ENCODE peak calls at places on chromosomes 1 and 21, in six cellular contexts. One of them, this sample, is unnamed.

GRCh38 chr1:118291686-118292085 is 106.7 kb upstream of the SPAG17 start:
- DNase-seq in left ventricle myocardium inferior: peak; percentile 34
- DNase-seq in CD4-positive, alpha-beta memory T cell: no peak
- DNase-seq in left lung: no peak
- DNase-seq in GM23338: no peak
- DNase-seq in GM23248: peak; percentile 41
- DNase-seq in this sample: no peak

GRCh38 chr1:93692983-93693591 is 11.4 kb upstream of the BCAR3 start:
- DNase-seq in left ventricle myocardium inferior: no peak
- DNase-seq in CD4-positive, alpha-beta memory T cell: no peak
- DNase-seq in left lung: peak; percentile 61
- DNase-seq in GM23338: no peak
- DNase-seq in GM23248: peak; percentile 96
- DNase-seq in this sample: no peak

GRCh38 chr1:66375125-66375524 is 158.8 kb upstream of the SGIP1 start:
- DNase-seq in left ventricle myocardium inferior: no peak
- DNase-seq in CD4-positive, alpha-beta memory T cell: no peak
- DNase-seq in left lung: no peak
- DNase-seq in GM23338: no peak
- DNase-seq in GM23248: peak; percentile 39
- DNase-seq in this sample: no peak

GRCh38 chr21:17732306-17732705 is 86.8 kb downstream of the C21orf91 start:
- DNase-seq in left ventricle myocardium inferior: no peak
- DNase-seq in CD4-positive, alpha-beta memory T cell: no peak
- DNase-seq in left lung: no peak
- DNase-seq in GM23338: no peak
- DNase-seq in GM23248: no peak
- DNase-seq in this sample: no peak

GRCh38 chr1:78340006-78340405 is 150.8 kb upstream of the PTGFR start:
- DNase-seq in left ventricle myocardium inferior: no peak
- DNase-seq in CD4-positive, alpha-beta memory T cell: no peak
- DNase-seq in left lung: no peak
- DNase-seq in GM23338: no peak
- DNase-seq in GM23248: peak; percentile 91
- DNase-seq in this sample: no peak

GRCh38 chr21:44019568-44019958 is 7.5 kb downstream of the TRAPPC10 start:
- DNase-seq in left ventricle myocardium inferior: no peak
- DNase-seq in CD4-positive, alpha-beta memory T cell: no peak
- DNase-seq in left lung: no peak
- DNase-seq in GM23338: no peak
- DNase-seq in GM23248: no peak
- DNase-seq in this sample: no peak

GRCh38 chr1:8903908-8904650 is 25.6 kb upstream of the ENO1 start:
- DNase-seq in left ventricle myocardium inferior: no peak
- DNase-seq in CD4-positive, alpha-beta memory T cell: no peak
- DNase-seq in left lung: no peak
- DNase-seq in GM23338: no peak
- DNase-seq in GM23248: peak; percentile 98
- DNase-seq in this sample: peak; percentile 84

GRCh38 chr1:64928325-64928724 is 38.0 kb downstream of the JAK1 start:
- DNase-seq in left ventricle myocardium inferior: no peak
- DNase-seq in CD4-positive, alpha-beta memory T cell: no peak
- DNase-seq in left lung: no peak
- DNase-seq in GM23338: peak; percentile 37
- DNase-seq in GM23248: no peak
- DNase-seq in this sample: no peak

GRCh38 chr1:206824327-206824726 is 41.1 kb upstream of the IL20 start:
- DNase-seq in left ventricle myocardium inferior: no peak
- DNase-seq in CD4-positive, alpha-beta memory T cell: no peak
- DNase-seq in left lung: no peak
- DNase-seq in GM23338: no peak
- DNase-seq in GM23248: no peak
- DNase-seq in this sample: no peak

GRCh38 chr1:109620396-109620817 is 770 bp downstream of the AMPD2 start:
- DNase-seq in left ventricle myocardium inferior: no peak
- DNase-seq in CD4-positive, alpha-beta memory T cell: peak; percentile 18
- DNase-seq in left lung: no peak
- DNase-seq in GM23338: no peak
- DNase-seq in GM23248: peak; percentile 81
- DNase-seq in this sample: peak; percentile 62

GRCh38 chr1:46806196-46807020 is 7.6 kb downstream of the CYP4B1 start:
- DNase-seq in left ventricle myocardium inferior: peak; percentile 79
- DNase-seq in CD4-positive, alpha-beta memory T cell: no peak
- DNase-seq in left lung: peak; percentile 66
- DNase-seq in GM23338: no peak
- DNase-seq in GM23248: peak; percentile 33
- DNase-seq in this sample: peak; percentile 53

GRCh38 chr1:45033356-45033755 is 21.3 kb downstream of the UROD start:
- DNase-seq in left ventricle myocardium inferior: no peak
- DNase-seq in CD4-positive, alpha-beta memory T cell: no peak
- DNase-seq in left lung: no peak
- DNase-seq in GM23338: no peak
- DNase-seq in GM23248: no peak
- DNase-seq in this sample: no peak

GRCh38 chr1:235648954-235649721 is 446 bp downstream of the GNG4 start:
- DNase-seq in left ventricle myocardium inferior: peak; percentile 34
- DNase-seq in CD4-positive, alpha-beta memory T cell: peak; percentile 58
- DNase-seq in left lung: peak; percentile 51
- DNase-seq in GM23338: peak; percentile 92
- DNase-seq in GM23248: peak; percentile 87
- DNase-seq in this sample: peak; percentile 67

GRCh38 chr1:42747125-42747524 is 7.1 kb upstream of the CLDN19 start:
- DNase-seq in left ventricle myocardium inferior: peak; percentile 40
- DNase-seq in CD4-positive, alpha-beta memory T cell: peak; percentile 17
- DNase-seq in left lung: no peak
- DNase-seq in GM23338: peak; percentile 68
- DNase-seq in GM23248: peak; percentile 33
- DNase-seq in this sample: no peak

GRCh38 chr1:154352581-154353459 is 27.5 kb downstream of the ATP8B2 start:
- DNase-seq in left ventricle myocardium inferior: peak; percentile 44
- DNase-seq in CD4-positive, alpha-beta memory T cell: peak; percentile 44
- DNase-seq in left lung: peak; percentile 71
- DNase-seq in GM23338: peak; percentile 76
- DNase-seq in GM23248: peak; percentile 53
- DNase-seq in this sample: peak; percentile 60

GRCh38 chr1:109273570-109274288 is 9.2 kb downstream of the PSRC1 start:
- DNase-seq in left ventricle myocardium inferior: peak; percentile 10
- DNase-seq in CD4-positive, alpha-beta memory T cell: no peak
- DNase-seq in left lung: no peak
- DNase-seq in GM23338: no peak
- DNase-seq in GM23248: no peak
- DNase-seq in this sample: no peak

GRCh38 chr21:37490084-37490483 is 123.5 kb downstream of the DYRK1A start:
- DNase-seq in left ventricle myocardium inferior: no peak
- DNase-seq in CD4-positive, alpha-beta memory T cell: no peak
- DNase-seq in left lung: no peak
- DNase-seq in GM23338: no peak
- DNase-seq in GM23248: no peak
- DNase-seq in this sample: no peak

GRCh38 chr21:29189358-29189757 is 58.9 kb downstream of the MAP3K7CL start:
- DNase-seq in left ventricle myocardium inferior: no peak
- DNase-seq in CD4-positive, alpha-beta memory T cell: no peak
- DNase-seq in left lung: no peak
- DNase-seq in GM23338: no peak
- DNase-seq in GM23248: peak; percentile 71
- DNase-seq in this sample: no peak

GRCh38 chr1:29531596-29531995 is 295.3 kb downstream of the PTPRU start:
- DNase-seq in left ventricle myocardium inferior: no peak
- DNase-seq in CD4-positive, alpha-beta memory T cell: no peak
- DNase-seq in left lung: no peak
- DNase-seq in GM23338: no peak
- DNase-seq in GM23248: no peak
- DNase-seq in this sample: peak; percentile 5

GRCh38 chr1:31102501-31102950 is 37.0 kb upstream of the PUM1 start:
- DNase-seq in left ventricle myocardium inferior: peak; percentile 19
- DNase-seq in CD4-positive, alpha-beta memory T cell: no peak
- DNase-seq in left lung: no peak
- DNase-seq in GM23338: no peak
- DNase-seq in GM23248: peak; percentile 62
- DNase-seq in this sample: peak; percentile 20

GRCh38 chr1:2556277-2557145 is at the start of gene TNFRSF14:
- DNase-seq in left ventricle myocardium inferior: no peak
- DNase-seq in CD4-positive, alpha-beta memory T cell: peak; percentile 78
- DNase-seq in left lung: peak; percentile 68
- DNase-seq in GM23338: no peak
- DNase-seq in GM23248: peak; percentile 77
- DNase-seq in this sample: no peak

GRCh38 chr1:44485229-44485932 is 80.3 kb downstream of the RNF220 start:
- DNase-seq in left ventricle myocardium inferior: no peak
- DNase-seq in CD4-positive, alpha-beta memory T cell: no peak
- DNase-seq in left lung: no peak
- DNase-seq in GM23338: peak; percentile 68
- DNase-seq in GM23248: peak; percentile 78
- DNase-seq in this sample: no peak

GRCh38 chr1:183303901-183304300 is 114.3 kb downstream of the NMNAT2 start:
- DNase-seq in left ventricle myocardium inferior: no peak
- DNase-seq in CD4-positive, alpha-beta memory T cell: no peak
- DNase-seq in left lung: no peak
- DNase-seq in GM23338: no peak
- DNase-seq in GM23248: peak; percentile 72
- DNase-seq in this sample: no peak

GRCh38 chr1:16126738-16127515 is 28.9 kb downstream of the EPHA2 start:
- DNase-seq in left ventricle myocardium inferior: peak; percentile 18
- DNase-seq in CD4-positive, alpha-beta memory T cell: no peak
- DNase-seq in left lung: no peak
- DNase-seq in GM23338: no peak
- DNase-seq in GM23248: no peak
- DNase-seq in this sample: no peak

GRCh38 chr1:16126160-16126559 is 29.7 kb downstream of the EPHA2 start:
- DNase-seq in left ventricle myocardium inferior: no peak
- DNase-seq in CD4-positive, alpha-beta memory T cell: no peak
- DNase-seq in left lung: no peak
- DNase-seq in GM23338: no peak
- DNase-seq in GM23248: no peak
- DNase-seq in this sample: no peak

GRCh38 chr1:16124377-16125087 is 31.3 kb downstream of the EPHA2 start:
- DNase-seq in left ventricle myocardium inferior: no peak
- DNase-seq in CD4-positive, alpha-beta memory T cell: no peak
- DNase-seq in left lung: peak; percentile 25
- DNase-seq in GM23338: no peak
- DNase-seq in GM23248: no peak
- DNase-seq in this sample: no peak

GRCh38 chr1:16125088-16125470 is 30.8 kb downstream of the EPHA2 start:
- DNase-seq in left ventricle myocardium inferior: no peak
- DNase-seq in CD4-positive, alpha-beta memory T cell: no peak
- DNase-seq in left lung: no peak
- DNase-seq in GM23338: no peak
- DNase-seq in GM23248: no peak
- DNase-seq in this sample: no peak

GRCh38 chr1:16125483-16125882 is 30.4 kb downstream of the EPHA2 start:
- DNase-seq in left ventricle myocardium inferior: no peak
- DNase-seq in CD4-positive, alpha-beta memory T cell: no peak
- DNase-seq in left lung: no peak
- DNase-seq in GM23338: no peak
- DNase-seq in GM23248: no peak
- DNase-seq in this sample: no peak
- H3K36me3 ChIP-seq in left ventricle myocardium inferior: peaks cover 58% of the 10 kb centered on the region
- H3K36me3 ChIP-seq in CD4-positive, alpha-beta memory T cell: no peaks in the 10 kb centered on the region
- H3K36me3 ChIP-seq in left lung: no peaks in the 10 kb centered on the region
- H3K36me3 ChIP-seq in GM23338: peaks cover 15% of the 10 kb centered on the region
- H3K36me3 ChIP-seq in GM23248: peaks cover 27% of the 10 kb centered on the region
- H3K36me3 ChIP-seq in this sample: peaks cover 65% of the 10 kb centered on the region

GRCh38 chr1:18951818-18952391 is 4.6 kb downstream of the IFFO2 start:
- DNase-seq in left ventricle myocardium inferior: no peak
- DNase-seq in CD4-positive, alpha-beta memory T cell: peak; percentile 88
- DNase-seq in left lung: no peak
- DNase-seq in GM23338: no peak
- DNase-seq in GM23248: no peak
- DNase-seq in this sample: no peak

GRCh38 chr1:18948913-18949688 is 7.4 kb downstream of the IFFO2 start:
- DNase-seq in left ventricle myocardium inferior: peak; percentile 53
- DNase-seq in CD4-positive, alpha-beta memory T cell: peak; percentile 21
- DNase-seq in left lung: no peak
- DNase-seq in GM23338: peak; percentile 24
- DNase-seq in GM23248: peak; percentile 94
- DNase-seq in this sample: peak; percentile 84

GRCh38 chr1:18950415-18951026 is 6.0 kb downstream of the IFFO2 start:
- DNase-seq in left ventricle myocardium inferior: peak; percentile 69
- DNase-seq in CD4-positive, alpha-beta memory T cell: peak; percentile 27
- DNase-seq in left lung: peak; percentile 67
- DNase-seq in GM23338: no peak
- DNase-seq in GM23248: peak; percentile 53
- DNase-seq in this sample: peak; percentile 58

GRCh38 chr1:18949689-18950414 is 6.6 kb downstream of the IFFO2 start:
- DNase-seq in left ventricle myocardium inferior: no peak
- DNase-seq in CD4-positive, alpha-beta memory T cell: no peak
- DNase-seq in left lung: no peak
- DNase-seq in GM23338: peak; percentile 72
- DNase-seq in GM23248: peak; percentile 70
- DNase-seq in this sample: peak; percentile 63

DNA sequence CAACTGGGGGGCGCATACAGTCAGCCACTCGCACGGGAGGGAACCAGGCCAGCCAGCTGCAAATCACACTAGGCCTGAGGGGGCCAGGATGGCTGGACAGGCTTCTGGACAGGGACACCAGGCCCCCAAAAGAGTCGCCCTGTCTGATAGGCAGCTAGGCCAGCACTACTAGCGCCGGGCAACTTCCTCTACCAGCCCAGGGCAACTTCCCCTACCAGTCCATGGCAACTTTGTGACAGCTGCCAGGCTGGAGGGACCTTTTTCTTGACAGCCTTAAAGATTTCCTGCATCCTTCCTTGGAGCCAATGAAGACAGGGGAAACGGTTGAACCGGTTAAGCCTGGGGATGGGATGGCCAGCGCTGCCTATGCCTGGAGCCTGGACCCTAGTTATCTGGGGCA is 5.1 kb downstream of the IFFO2 start:
- DNase-seq in left ventricle myocardium inferior: no peak
- DNase-seq in CD4-positive, alpha-beta memory T cell: no peak
- DNase-seq in left lung: no peak
- DNase-seq in GM23338: no peak
- DNase-seq in GM23248: no peak
- DNase-seq in this sample: no peak
- H3K4me1 ChIP-seq in left ventricle myocardium inferior: peaks cover 84% of the 10 kb centered on the region
- H3K4me1 ChIP-seq in CD4-positive, alpha-beta memory T cell: peaks cover 88% of the 10 kb centered on the region
- H3K4me1 ChIP-seq in left lung: peaks cover 92% of the 10 kb centered on the region
- H3K4me1 ChIP-seq in GM23338: peaks cover 33% of the 10 kb centered on the region
- H3K4me1 ChIP-seq in GM23248: peaks cover 80% of the 10 kb centered on the region
- H3K4me1 ChIP-seq in this sample: peaks cover 87% of the 10 kb centered on the region

DNA sequence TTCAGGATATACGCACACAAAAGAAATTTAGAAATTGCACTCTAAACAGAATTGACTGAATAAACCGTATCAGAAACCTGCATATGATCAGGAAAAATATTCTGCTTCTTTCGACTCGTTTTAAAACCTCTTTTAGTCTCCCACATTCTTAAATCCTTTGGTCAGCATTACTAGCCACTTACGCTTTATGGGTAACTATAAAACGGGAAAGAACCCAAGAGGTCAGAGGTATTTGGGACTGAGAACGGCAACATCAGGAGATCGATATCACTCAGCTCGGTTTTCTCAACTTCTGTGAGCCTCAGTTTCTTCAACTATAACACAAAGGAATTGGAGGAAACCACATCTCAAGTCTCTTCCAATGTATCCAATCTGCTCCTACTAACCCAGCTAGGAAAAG is 36.4 kb upstream of the ANGPTL7 start:
- DNase-seq in left ventricle myocardium inferior: no peak
- DNase-seq in CD4-positive, alpha-beta memory T cell: no peak
- DNase-seq in left lung: no peak
- DNase-seq in GM23338: no peak
- DNase-seq in GM23248: no peak
- DNase-seq in this sample: no peak
- H3K36me3 ChIP-seq in left ventricle myocardium inferior: peaks cover 55% of the 10 kb centered on the region
- H3K36me3 ChIP-seq in CD4-positive, alpha-beta memory T cell: peaks cover 64% of the 10 kb centered on the region
- H3K36me3 ChIP-seq in left lung: no peaks in the 10 kb centered on the region
- H3K36me3 ChIP-seq in GM23338: peaks cover 30% of the 10 kb centered on the region
- H3K36me3 ChIP-seq in GM23248: peaks cover 10% of the 10 kb centered on the region
- H3K36me3 ChIP-seq in this sample: peaks cover 36% of the 10 kb centered on the region

GRCh38 chr21:33020558-33021100 is 5.1 kb upstream of the OLIG2 start:
- DNase-seq in left ventricle myocardium inferior: no peak
- DNase-seq in CD4-positive, alpha-beta memory T cell: no peak
- DNase-seq in left lung: no peak
- DNase-seq in GM23338: no peak
- DNase-seq in GM23248: no peak
- DNase-seq in this sample: no peak
- H3K4me1 ChIP-seq in left ventricle myocardium inferior: peaks cover 42% of the 10 kb centered on the region
- H3K4me1 ChIP-seq in CD4-positive, alpha-beta memory T cell: peaks cover 41% of the 10 kb centered on the region
- H3K4me1 ChIP-seq in left lung: peaks cover 53% of the 10 kb centered on the region
- H3K4me1 ChIP-seq in GM23338: peaks cover 33% of the 10 kb centered on the region
- H3K4me1 ChIP-seq in GM23248: no peaks in the 10 kb centered on the region
- H3K4me1 ChIP-seq in this sample: no peaks in the 10 kb centered on the region

This sample was measured in adrenal gland.